ENCODE peak calls at places on chromosomes 2 and 18, in six cellular contexts. Z is fibroblast of lung, P is NCI-H460, U is SHP77, A is prostate gland, W is GM20000. I is an unnamed sample.

GRCh38 chr18:70030728-70031127 is 83.1 kb upstream of the CD226 start:
- DNase-seq in Z (no peak), P (no peak), U (no peak), A (no peak), W (no peak), I (no peak)

GRCh38 chr2:33707312-33707711 is 108.2 kb upstream of the FAM98A start:
- DNase-seq in Z (no peak), P (no peak), U (no peak), A (no peak), W (no peak), I (no peak)

GRCh38 chr2:43226558-43226954 is at the start of gene ZFP36L2:
- DNase-seq in Z (peak), P (peak), U (peak), A (peak), W (peak), I (peak)

GRCh38 chr18:2939317-2939716 is 73.6 kb downstream of the LPIN2 start:
- DNase-seq in Z (no peak), P (no peak), U (no peak), A (no peak), W (no peak), I (no peak)

GRCh38 chr2:43348904-43349725 is 122.7 kb upstream of the ZFP36L2 start:
- DNase-seq in Z (peak), P (no peak), U (no peak), A (no peak), W (no peak), I (peak)

GRCh38 chr2:30702694-30703093 is 104.6 kb downstream of the CAPN13 start:
- DNase-seq in Z (no peak), P (no peak), U (no peak), A (no peak), W (no peak), I (no peak)

GRCh38 chr2:12684471-12684936 is 32.2 kb upstream of the TRIB2 start:
- DNase-seq in Z (peak), P (no peak), U (no peak), A (peak), W (no peak), I (peak)

GRCh38 chr2:54455584-54456525 is at the start of gene SPTBN1:
- DNase-seq in Z (peak), P (peak), U (peak), A (peak), W (peak), I (peak)

GRCh38 chr18:48060346-48060745 is 129.9 kb upstream of the SMAD2 start:
- DNase-seq in Z (no peak), P (no peak), U (no peak), A (no peak), W (no peak), I (no peak)

GRCh38 chr18:65750421-65751144 is at the start of gene CDH7:
- DNase-seq in Z (no peak), P (no peak), U (peak), A (peak), W (no peak), I (no peak)

GRCh38 chr2:98768765-98769476 is 38.0 kb upstream of the MGAT4A start:
- DNase-seq in Z (no peak), P (no peak), U (peak), A (peak), W (no peak), I (peak)

GRCh38 chr2:234257859-234258561 is 207.5 kb downstream of the SPP2 start:
- DNase-seq in Z (peak), P (peak), U (peak), A (peak), W (no peak), I (peak)

GRCh38 chr2:64754587-64754986 is 100.9 kb upstream of the SERTAD2 start:
- DNase-seq in Z (no peak), P (no peak), U (no peak), A (no peak), W (no peak), I (no peak)

GRCh38 chr2:200765139-200765951 is 46.4 kb upstream of the BZW1 start:
- DNase-seq in Z (peak), P (peak), U (no peak), A (no peak), W (no peak), I (peak)

GRCh38 chr2:239305222-239305575 is 95.6 kb downstream of the HDAC4 start:
- DNase-seq in Z (no peak), P (no peak), U (no peak), A (peak), W (no peak), I (no peak)

GRCh38 chr2:100929142-100929541 is 72.9 kb upstream of the RPL31 start:
- DNase-seq in Z (peak), P (no peak), U (no peak), A (no peak), W (no peak), I (no peak)

GRCh38 chr2:24015562-24016375 is 5.9 kb downstream of the MFSD2B start:
- DNase-seq in Z (peak), P (peak), U (peak), A (no peak), W (no peak), I (peak)

GRCh38 chr18:36693931-36694661 is 134.7 kb downstream of the TPGS2 start:
- DNase-seq in Z (no peak), P (no peak), U (peak), A (peak), W (no peak), I (no peak)

GRCh38 chr2:205078762-205079161 is 533.5 kb downstream of the PARD3B start:
- DNase-seq in Z (no peak), P (no peak), U (no peak), A (no peak), W (no peak), I (no peak)

GRCh38 chr2:30778611-30779010 is 28.6 kb downstream of the CAPN13 start:
- DNase-seq in Z (no peak), P (no peak), U (no peak), A (no peak), W (no peak), I (no peak)